ENCODE peak calls at places on chromosomes 7 and 10, in four cellular contexts. D is activated naive CD8-positive, alpha-beta T cell treated with anti-CD3 and anti-CD28 coated beads, Interleukin-2, amount 50 U/mL, for 24 hours; W is stimulated activated CD4-positive, alpha-beta T cell treated with anti-CD3 and anti-CD28 coated beads, TNF-alpha, amount 100 ng/mL, for 24 hours; K is T-helper 2 cell. J is an unnamed sample.

GRCh38 chr7:130286881-130287280 is 6.1 kb upstream of the CPA4 start:
- DNase-seq in W (no peak), K (no peak), D (no peak), J (no peak)

GRCh38 chr7:2266911-2267310 is 24.9 kb downstream of the NUDT1 start:
- DNase-seq in W (no peak), D (no peak), K (no peak), J (no peak)

GRCh38 chr10:132974249-132974796 is 32.0 kb upstream of the CFAP46 start:
- DNase-seq in K (no peak), W (no peak), D (no peak), J (no peak)

GRCh38 chr7:94620703-94621118 is 35.2 kb downstream of the SGCE start:
- DNase-seq in W (peak), D (peak), K (peak), J (no peak)

GRCh38 chr7:132996581-132997242 is 85.2 kb downstream of the CHCHD3 start:
- DNase-seq in K (no peak), W (no peak), D (no peak), J (no peak)

GRCh38 chr7:149799397-149800168 is 26.2 kb upstream of the ZNF467 start:
- DNase-seq in W (peak), D (peak), K (peak), J (peak)

GRCh38 chr10:100766693-100767427 is 21.5 kb downstream of the PAX2 start:
- DNase-seq in D (no peak), W (no peak), K (no peak), J (no peak)

GRCh38 chr7:79515358-79515757 is 61.9 kb upstream of the MAGI2 start:
- DNase-seq in W (no peak), K (no peak), D (no peak), J (no peak)

GRCh38 chr7:150406565-150407421 is 27.7 kb downstream of the ZNF775 start:
- DNase-seq in W (no peak), K (no peak), D (peak), J (no peak)

GRCh38 chr10:118745056-118745455 is 9.7 kb downstream of the CACUL1 start:
- DNase-seq in W (no peak), D (no peak), K (no peak), J (no peak)

GRCh38 chr10:1661416-1661815 is 75.9 kb downstream of the ADARB2 start:
- DNase-seq in W (no peak), D (no peak), K (no peak), J (no peak)

GRCh38 chr10:10917031-10917430 is 100.6 kb upstream of the CELF2 start:
- DNase-seq in K (no peak), W (no peak), D (no peak), J (no peak)

GRCh38 chr7:123571684-123572083 is 14.1 kb upstream of the NDUFA5 start:
- DNase-seq in W (no peak), K (no peak), D (no peak), J (no peak)

GRCh38 chr10:64118736-64119135 is 597.5 kb downstream of the REEP3 start:
- DNase-seq in K (no peak), D (no peak), W (no peak), J (no peak)

GRCh38 chr10:102652170-102652926 is 8.1 kb downstream of the TRIM8 start:
- DNase-seq in W (no peak), K (no peak), D (no peak), J (no peak)

GRCh38 chr7:117810642-117811512 is 62.4 kb downstream of the CTTNBP2 start:
- DNase-seq in D (no peak), W (no peak), K (no peak), J (no peak)

GRCh38 chr7:158396982-158397862 is 190.4 kb downstream of the PTPRN2 start:
- DNase-seq in W (no peak), D (no peak), K (no peak), J (no peak)

GRCh38 chr10:73894245-73894971 is 16.5 kb upstream of the PLAU start:
- DNase-seq in K (no peak), W (no peak), D (peak), J (no peak)

GRCh38 chr7:66957595-66958290 is 36.7 kb downstream of the TMEM248 start:
- DNase-seq in W (no peak), D (no peak), K (no peak), J (no peak)

GRCh38 chr7:113179313-113179712 is 61.0 kb upstream of the SMIM30 start:
- DNase-seq in W (no peak), K (no peak), D (no peak), J (no peak)